ENCODE peak calls at places on chromosomes 3 and 15, in eight cellular contexts. One of them, this sample, is unnamed.

GRCh38 chr3:9970020-9970652 is 16.5 kb downstream of the EMC3 start:
- DNase-seq in astrocyte of the spinal cord: peak; percentile 75
- DNase-seq in mammary epithelial cell: peak; percentile 58
- DNase-seq in NB4: no peak
- DNase-seq in GM20000: no peak
- DNase-seq in activated CD4-positive, alpha-beta T cell treated with anti-CD3 and anti-CD28 coated beads, Interleukin-2, amount 50 U/mL, for 48 hours: no peak
- DNase-seq in hypothalamus: no peak
- DNase-seq in SJSA1: no peak
- DNase-seq in this sample: no peak

GRCh38 chr15:35720984-35721383 is 175.0 kb upstream of the DPH6 start:
- DNase-seq in hypothalamus: no peak
- DNase-seq in mammary epithelial cell: no peak
- DNase-seq in NB4: no peak
- DNase-seq in astrocyte of the spinal cord: no peak
- DNase-seq in SJSA1: no peak
- DNase-seq in GM20000: no peak
- DNase-seq in activated CD4-positive, alpha-beta T cell treated with anti-CD3 and anti-CD28 coated beads, Interleukin-2, amount 50 U/mL, for 48 hours: no peak
- DNase-seq in this sample: no peak

GRCh38 chr3:20589275-20589674 is 403.3 kb upstream of the SGO1 start:
- DNase-seq in activated CD4-positive, alpha-beta T cell treated with anti-CD3 and anti-CD28 coated beads, Interleukin-2, amount 50 U/mL, for 48 hours: no peak
- DNase-seq in NB4: no peak
- DNase-seq in mammary epithelial cell: no peak
- DNase-seq in astrocyte of the spinal cord: no peak
- DNase-seq in GM20000: no peak
- DNase-seq in hypothalamus: no peak
- DNase-seq in SJSA1: no peak
- DNase-seq in this sample: no peak

GRCh38 chr15:41969851-41970431 is 2.4 kb downstream of the EHD4 start:
- DNase-seq in mammary epithelial cell: peak; percentile 54
- DNase-seq in astrocyte of the spinal cord: no peak
- DNase-seq in NB4: peak; percentile 21
- DNase-seq in GM20000: peak; percentile 69
- DNase-seq in hypothalamus: no peak
- DNase-seq in SJSA1: peak; percentile 11
- DNase-seq in activated CD4-positive, alpha-beta T cell treated with anti-CD3 and anti-CD28 coated beads, Interleukin-2, amount 50 U/mL, for 48 hours: peak; percentile 30
- DNase-seq in this sample: no peak

GRCh38 chr3:149198611-149199010 is 23.0 kb downstream of the CP start:
- DNase-seq in astrocyte of the spinal cord: peak; percentile 20
- DNase-seq in GM20000: no peak
- DNase-seq in activated CD4-positive, alpha-beta T cell treated with anti-CD3 and anti-CD28 coated beads, Interleukin-2, amount 50 U/mL, for 48 hours: no peak
- DNase-seq in mammary epithelial cell: no peak
- DNase-seq in NB4: no peak
- DNase-seq in SJSA1: no peak
- DNase-seq in hypothalamus: no peak
- DNase-seq in this sample: no peak

GRCh38 chr3:194031867-194032635 is 103.9 kb upstream of the HES1 start:
- DNase-seq in SJSA1: no peak
- DNase-seq in hypothalamus: no peak
- DNase-seq in astrocyte of the spinal cord: no peak
- DNase-seq in mammary epithelial cell: peak; percentile 20
- DNase-seq in NB4: no peak
- DNase-seq in GM20000: no peak
- DNase-seq in activated CD4-positive, alpha-beta T cell treated with anti-CD3 and anti-CD28 coated beads, Interleukin-2, amount 50 U/mL, for 48 hours: no peak
- DNase-seq in this sample: no peak

GRCh38 chr3:158098834-158099424 is 7.3 kb downstream of the SHOX2 start:
- DNase-seq in hypothalamus: no peak
- DNase-seq in NB4: no peak
- DNase-seq in mammary epithelial cell: peak; percentile 9
- DNase-seq in SJSA1: no peak
- DNase-seq in astrocyte of the spinal cord: no peak
- DNase-seq in activated CD4-positive, alpha-beta T cell treated with anti-CD3 and anti-CD28 coated beads, Interleukin-2, amount 50 U/mL, for 48 hours: no peak
- DNase-seq in GM20000: no peak
- DNase-seq in this sample: no peak

GRCh38 chr3:159865042-159865579 is 123.5 kb upstream of the IL12A start:
- DNase-seq in NB4: no peak
- DNase-seq in SJSA1: no peak
- DNase-seq in activated CD4-positive, alpha-beta T cell treated with anti-CD3 and anti-CD28 coated beads, Interleukin-2, amount 50 U/mL, for 48 hours: no peak
- DNase-seq in mammary epithelial cell: no peak
- DNase-seq in hypothalamus: no peak
- DNase-seq in astrocyte of the spinal cord: peak; percentile 53
- DNase-seq in GM20000: no peak
- DNase-seq in this sample: no peak

GRCh38 chr15:90062023-90062728 is 40.1 kb downstream of the IDH2 start:
- DNase-seq in hypothalamus: no peak
- DNase-seq in NB4: peak; percentile 60
- DNase-seq in GM20000: no peak
- DNase-seq in astrocyte of the spinal cord: peak; percentile 23
- DNase-seq in SJSA1: no peak
- DNase-seq in activated CD4-positive, alpha-beta T cell treated with anti-CD3 and anti-CD28 coated beads, Interleukin-2, amount 50 U/mL, for 48 hours: peak; percentile 74
- DNase-seq in mammary epithelial cell: peak; percentile 67
- DNase-seq in this sample: peak; percentile 93

GRCh38 chr3:124263168-124263567 is 271.2 kb upstream of the ROPN1 start:
- DNase-seq in activated CD4-positive, alpha-beta T cell treated with anti-CD3 and anti-CD28 coated beads, Interleukin-2, amount 50 U/mL, for 48 hours: no peak
- DNase-seq in mammary epithelial cell: peak; percentile 93
- DNase-seq in NB4: peak; percentile 57
- DNase-seq in GM20000: no peak
- DNase-seq in SJSA1: peak; percentile 64
- DNase-seq in astrocyte of the spinal cord: peak; percentile 92
- DNase-seq in hypothalamus: no peak
- DNase-seq in this sample: no peak

GRCh38 chr3:169694117-169694516 is 30.6 kb upstream of the MECOM start:
- DNase-seq in NB4: no peak
- DNase-seq in astrocyte of the spinal cord: no peak
- DNase-seq in mammary epithelial cell: peak; percentile 5
- DNase-seq in hypothalamus: no peak
- DNase-seq in GM20000: no peak
- DNase-seq in activated CD4-positive, alpha-beta T cell treated with anti-CD3 and anti-CD28 coated beads, Interleukin-2, amount 50 U/mL, for 48 hours: no peak
- DNase-seq in SJSA1: no peak
- DNase-seq in this sample: no peak

GRCh38 chr3:3615533-3615932 is 183.7 kb upstream of the LRRN1 start:
- DNase-seq in mammary epithelial cell: peak; percentile 51
- DNase-seq in astrocyte of the spinal cord: no peak
- DNase-seq in NB4: no peak
- DNase-seq in hypothalamus: no peak
- DNase-seq in SJSA1: no peak
- DNase-seq in GM20000: no peak
- DNase-seq in activated CD4-positive, alpha-beta T cell treated with anti-CD3 and anti-CD28 coated beads, Interleukin-2, amount 50 U/mL, for 48 hours: no peak
- DNase-seq in this sample: no peak

GRCh38 chr15:101157721-101158120 is 94.1 kb downstream of the CHSY1 start:
- DNase-seq in hypothalamus: no peak
- DNase-seq in GM20000: no peak
- DNase-seq in NB4: no peak
- DNase-seq in astrocyte of the spinal cord: no peak
- DNase-seq in activated CD4-positive, alpha-beta T cell treated with anti-CD3 and anti-CD28 coated beads, Interleukin-2, amount 50 U/mL, for 48 hours: no peak
- DNase-seq in SJSA1: no peak
- DNase-seq in mammary epithelial cell: no peak
- DNase-seq in this sample: no peak

GRCh38 chr3:51353566-51354140 is 31.4 kb upstream of the MANF start:
- DNase-seq in astrocyte of the spinal cord: no peak
- DNase-seq in GM20000: no peak
- DNase-seq in activated CD4-positive, alpha-beta T cell treated with anti-CD3 and anti-CD28 coated beads, Interleukin-2, amount 50 U/mL, for 48 hours: no peak
- DNase-seq in mammary epithelial cell: no peak
- DNase-seq in SJSA1: peak; percentile 43
- DNase-seq in NB4: no peak
- DNase-seq in hypothalamus: no peak
- DNase-seq in this sample: no peak

GRCh38 chr3:122443090-122443489 is 27.2 kb upstream of the WDR5B start:
- DNase-seq in activated CD4-positive, alpha-beta T cell treated with anti-CD3 and anti-CD28 coated beads, Interleukin-2, amount 50 U/mL, for 48 hours: no peak
- DNase-seq in SJSA1: no peak
- DNase-seq in GM20000: no peak
- DNase-seq in mammary epithelial cell: no peak
- DNase-seq in NB4: no peak
- DNase-seq in hypothalamus: no peak
- DNase-seq in astrocyte of the spinal cord: no peak
- DNase-seq in this sample: peak; percentile 49

GRCh38 chr3:7518471-7518870 is 657.6 kb downstream of the GRM7 start:
- DNase-seq in hypothalamus: no peak
- DNase-seq in astrocyte of the spinal cord: peak; percentile 50
- DNase-seq in mammary epithelial cell: no peak
- DNase-seq in activated CD4-positive, alpha-beta T cell treated with anti-CD3 and anti-CD28 coated beads, Interleukin-2, amount 50 U/mL, for 48 hours: no peak
- DNase-seq in NB4: no peak
- DNase-seq in SJSA1: no peak
- DNase-seq in GM20000: no peak
- DNase-seq in this sample: no peak

GRCh38 chr15:73323374-73323955 is 45.3 kb downstream of the HCN4 start:
- DNase-seq in GM20000: no peak
- DNase-seq in mammary epithelial cell: no peak
- DNase-seq in hypothalamus: no peak
- DNase-seq in SJSA1: no peak
- DNase-seq in NB4: no peak
- DNase-seq in activated CD4-positive, alpha-beta T cell treated with anti-CD3 and anti-CD28 coated beads, Interleukin-2, amount 50 U/mL, for 48 hours: no peak
- DNase-seq in astrocyte of the spinal cord: no peak
- DNase-seq in this sample: no peak

GRCh38 chr3:108202080-108202479 is 20.1 kb downstream of the IFT57 start:
- DNase-seq in GM20000: no peak
- DNase-seq in hypothalamus: no peak
- DNase-seq in astrocyte of the spinal cord: no peak
- DNase-seq in NB4: no peak
- DNase-seq in SJSA1: no peak
- DNase-seq in mammary epithelial cell: no peak
- DNase-seq in activated CD4-positive, alpha-beta T cell treated with anti-CD3 and anti-CD28 coated beads, Interleukin-2, amount 50 U/mL, for 48 hours: peak; percentile 15
- DNase-seq in this sample: no peak

GRCh38 chr3:99330924-99331532 is 307.4 kb upstream of the COL8A1 start:
- DNase-seq in astrocyte of the spinal cord: peak; percentile 23
- DNase-seq in NB4: no peak
- DNase-seq in SJSA1: no peak
- DNase-seq in activated CD4-positive, alpha-beta T cell treated with anti-CD3 and anti-CD28 coated beads, Interleukin-2, amount 50 U/mL, for 48 hours: no peak
- DNase-seq in mammary epithelial cell: peak; percentile 35
- DNase-seq in hypothalamus: no peak
- DNase-seq in GM20000: no peak
- DNase-seq in this sample: no peak

GRCh38 chr3:88150371-88150770 is 612 bp downstream of the C3orf38 start:
- DNase-seq in SJSA1: no peak
- DNase-seq in GM20000: peak; percentile 56
- DNase-seq in activated CD4-positive, alpha-beta T cell treated with anti-CD3 and anti-CD28 coated beads, Interleukin-2, amount 50 U/mL, for 48 hours: no peak
- DNase-seq in mammary epithelial cell: peak; percentile 21
- DNase-seq in hypothalamus: no peak
- DNase-seq in astrocyte of the spinal cord: no peak
- DNase-seq in NB4: peak; percentile 44
- DNase-seq in this sample: no peak

GRCh38 chr15:66535056-66535455 is 29.9 kb downstream of the ZWILCH start:
- DNase-seq in mammary epithelial cell: no peak
- DNase-seq in activated CD4-positive, alpha-beta T cell treated with anti-CD3 and anti-CD28 coated beads, Interleukin-2, amount 50 U/mL, for 48 hours: no peak
- DNase-seq in SJSA1: no peak
- DNase-seq in NB4: no peak
- DNase-seq in astrocyte of the spinal cord: no peak
- DNase-seq in hypothalamus: no peak
- DNase-seq in GM20000: no peak
- DNase-seq in this sample: no peak

GRCh38 chr3:170809021-170809974 is 60.7 kb downstream of the RPL22L1 start:
- DNase-seq in GM20000: peak; percentile 28
- DNase-seq in SJSA1: peak; percentile 70
- DNase-seq in hypothalamus: peak; percentile 35
- DNase-seq in NB4: peak; percentile 54
- DNase-seq in astrocyte of the spinal cord: peak; percentile 81
- DNase-seq in mammary epithelial cell: peak; percentile 93
- DNase-seq in activated CD4-positive, alpha-beta T cell treated with anti-CD3 and anti-CD28 coated beads, Interleukin-2, amount 50 U/mL, for 48 hours: peak; percentile 5
- DNase-seq in this sample: peak; percentile 60

GRCh38 chr3:23129817-23130216 is 73.3 kb upstream of the UBE2E2 start:
- DNase-seq in hypothalamus: no peak
- DNase-seq in activated CD4-positive, alpha-beta T cell treated with anti-CD3 and anti-CD28 coated beads, Interleukin-2, amount 50 U/mL, for 48 hours: no peak
- DNase-seq in NB4: no peak
- DNase-seq in SJSA1: no peak
- DNase-seq in astrocyte of the spinal cord: peak; percentile 9
- DNase-seq in mammary epithelial cell: peak; percentile 34
- DNase-seq in GM20000: peak; percentile 11
- DNase-seq in this sample: peak; percentile 14

GRCh38 chr15:64923546-64923945 is 11.8 kb downstream of the ANKDD1A start:
- DNase-seq in mammary epithelial cell: no peak
- DNase-seq in activated CD4-positive, alpha-beta T cell treated with anti-CD3 and anti-CD28 coated beads, Interleukin-2, amount 50 U/mL, for 48 hours: no peak
- DNase-seq in NB4: no peak
- DNase-seq in GM20000: no peak
- DNase-seq in hypothalamus: no peak
- DNase-seq in astrocyte of the spinal cord: no peak
- DNase-seq in SJSA1: no peak
- DNase-seq in this sample: no peak

GRCh38 chr3:102715030-102715697 is 280.3 kb downstream of the ZPLD1 start:
- DNase-seq in GM20000: peak; percentile 42
- DNase-seq in SJSA1: no peak
- DNase-seq in hypothalamus: no peak
- DNase-seq in activated CD4-positive, alpha-beta T cell treated with anti-CD3 and anti-CD28 coated beads, Interleukin-2, amount 50 U/mL, for 48 hours: no peak
- DNase-seq in astrocyte of the spinal cord: peak; percentile 26
- DNase-seq in mammary epithelial cell: peak; percentile 78
- DNase-seq in NB4: peak; percentile 67
- DNase-seq in this sample: no peak

GRCh38 chr3:153070153-153070868 is 91.7 kb upstream of the RAP2B start:
- DNase-seq in NB4: peak; percentile 42
- DNase-seq in SJSA1: no peak
- DNase-seq in mammary epithelial cell: peak; percentile 44
- DNase-seq in activated CD4-positive, alpha-beta T cell treated with anti-CD3 and anti-CD28 coated beads, Interleukin-2, amount 50 U/mL, for 48 hours: no peak
- DNase-seq in hypothalamus: no peak
- DNase-seq in astrocyte of the spinal cord: peak; percentile 70
- DNase-seq in GM20000: no peak
- DNase-seq in this sample: no peak

GRCh38 chr15:31801152-31801551 is 229.2 kb upstream of the CHRNA7 start:
- DNase-seq in activated CD4-positive, alpha-beta T cell treated with anti-CD3 and anti-CD28 coated beads, Interleukin-2, amount 50 U/mL, for 48 hours: no peak
- DNase-seq in NB4: no peak
- DNase-seq in SJSA1: peak; percentile 32
- DNase-seq in mammary epithelial cell: no peak
- DNase-seq in GM20000: no peak
- DNase-seq in astrocyte of the spinal cord: no peak
- DNase-seq in hypothalamus: no peak
- DNase-seq in this sample: no peak